ENCODE peak calls at places on chromosomes 7 and 10, in four cellular contexts. W is thoracic aorta, Q is heart left ventricle, F is mammary epithelial cell. L is an unnamed sample. For H3K27me3, the result is how much of the 10 kb centered on the place peaks cover.

GRCh38 chr10:101607124-101607523 is 19.0 kb downstream of the DPCD start:
- DNase-seq in F (no peak), W (no peak), Q (no peak), L (no peak)

GRCh38 chr10:72691470-72692056 is 380 bp upstream of the MCU start:
- DNase-seq in Q (no peak), F (no peak), W (no peak), L (no peak)

GRCh38 chr7:98284335-98285036 is 3.0 kb downstream of the BRI3 start:
- DNase-seq in W (peak), F (peak), Q (peak), L (no peak)

GRCh38 chr10:89283174-89283987 is 18.5 kb upstream of the IFIT2 start:
- DNase-seq in W (no peak), Q (no peak), F (no peak), L (peak)

GRCh38 chr7:136502162-136502561 is 366.3 kb upstream of the CHRM2 start:
- DNase-seq in Q (no peak), F (no peak), W (no peak), L (no peak)

GRCh38 chr10:11865561-11865960 is 42.4 kb downstream of the PROSER2 start:
- DNase-seq in Q (no peak), F (no peak), W (no peak), L (no peak)

GRCh38 chr10:69856601-69857166 is 55.0 kb downstream of the COL13A1 start:
- DNase-seq in Q (no peak), W (no peak), F (no peak), L (no peak)

GRCh38 chr10:71927159-71927558 is 37.0 kb upstream of the CHST3 start:
- DNase-seq in Q (no peak), W (no peak), F (no peak), L (no peak)

GRCh38 chr10:86757110-86757790 is 831 bp downstream of the BMPR1A start:
- DNase-seq in F (peak), W (no peak), Q (peak), L (no peak)

GRCh38 chr10:128173383-128173782 is 47.2 kb upstream of the MKI67 start:
- DNase-seq in W (no peak), Q (no peak), F (no peak), L (no peak)

GRCh38 chr7:141072548-141073172 is 1.2 kb upstream of the TMEM178B start:
- DNase-seq in Q (peak), W (no peak), F (peak), L (peak)

GRCh38 chr10:121709674-121710073 is 111.4 kb upstream of the FGFR2 start:
- DNase-seq in Q (no peak), F (no peak), W (no peak), L (no peak)

GRCh38 chr10:25393621-25394020 is 218.8 kb downstream of the GPR158 start:
- DNase-seq in W (no peak), F (no peak), Q (no peak), L (no peak)

GRCh38 chr7:158474488-158474887 is 113.1 kb downstream of the PTPRN2 start:
- DNase-seq in Q (no peak), F (no peak), W (no peak), L (no peak)
- H3K27me3 ChIP-seq in Q (under half), F (under half), W (under half), L (under half)

GRCh38 chr10:14093735-14094484 is 236.8 kb downstream of the FRMD4A start:
- DNase-seq in W (no peak), F (no peak), Q (no peak), L (no peak)
- TF ChIP-seq CTCF in W (peak), F (peak), Q (peak), L (peak)

GRCh38 chr7:154871928-154872750 is 130.8 kb downstream of the PAXIP1 start:
- DNase-seq in Q (no peak), F (no peak), W (no peak), L (no peak)

GRCh38 chr7:154871483-154871882 is 131.4 kb downstream of the PAXIP1 start:
- DNase-seq in F (no peak), W (no peak), Q (no peak), L (no peak)

GRCh38 chr7:154874409-154875113 is 128.4 kb downstream of the PAXIP1 start:
- DNase-seq in Q (no peak), W (no peak), F (no peak), L (no peak)

GRCh38 chr7:154873722-154874121 is 129.2 kb downstream of the PAXIP1 start:
- DNase-seq in F (no peak), W (no peak), Q (no peak), L (no peak)

GRCh38 chr7:154872811-154873570 is 129.9 kb downstream of the PAXIP1 start:
- DNase-seq in F (no peak), Q (no peak), W (no peak), L (no peak)
- H3K27me3 ChIP-seq in F (under half), Q (under half), W (under half), L (under half)

DNA sequence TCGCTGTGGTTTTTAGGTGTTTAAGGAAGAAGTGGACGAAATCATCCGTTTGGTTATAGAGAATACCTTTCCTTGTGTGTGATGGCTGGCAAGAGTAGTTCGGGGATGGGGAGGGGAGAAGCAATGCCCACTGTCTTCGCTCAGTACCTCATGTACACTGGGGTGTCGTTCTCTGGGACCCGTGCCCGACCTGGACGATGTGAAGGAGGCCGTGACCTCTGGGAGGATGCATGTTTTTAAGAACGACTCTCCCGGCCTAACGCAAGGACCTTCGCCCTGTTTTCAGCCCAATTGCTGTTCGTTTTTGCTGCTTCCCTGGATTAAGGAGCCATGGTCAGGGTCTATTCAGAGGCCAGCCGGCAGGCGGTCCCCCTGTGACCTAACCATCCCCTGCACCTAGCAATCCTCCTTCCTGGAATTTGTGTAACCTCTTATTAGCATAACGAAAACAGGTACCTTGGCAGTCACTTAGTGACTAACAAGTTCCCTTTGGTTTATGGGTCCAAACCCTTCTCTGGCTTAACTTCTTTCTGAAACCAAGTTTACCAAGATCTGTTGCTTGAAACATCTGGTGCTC is 1.3 kb downstream of the NFE2L3 start:
- DNase-seq in Q (no peak), F (no peak), W (no peak), L (no peak)
- TF ChIP-seq CTCF in Q (no peak), F (no peak), W (no peak), L (peak)

GRCh38 chr7:2522780-2523433 is 3.3 kb downstream of the LFNG start:
- DNase-seq in F (peak), Q (no peak), W (no peak), L (no peak)
- H3K27me3 ChIP-seq in F (under half), Q (under half), W (under half), L (under half)

GRCh38 chr10:77114181-77114821 is 523.3 kb downstream of the KCNMA1 start:
- DNase-seq in Q (no peak), F (no peak), W (no peak), L (no peak)
- TF ChIP-seq CTCF in Q (no peak), F (no peak), W (no peak), L (no peak)

DNA sequence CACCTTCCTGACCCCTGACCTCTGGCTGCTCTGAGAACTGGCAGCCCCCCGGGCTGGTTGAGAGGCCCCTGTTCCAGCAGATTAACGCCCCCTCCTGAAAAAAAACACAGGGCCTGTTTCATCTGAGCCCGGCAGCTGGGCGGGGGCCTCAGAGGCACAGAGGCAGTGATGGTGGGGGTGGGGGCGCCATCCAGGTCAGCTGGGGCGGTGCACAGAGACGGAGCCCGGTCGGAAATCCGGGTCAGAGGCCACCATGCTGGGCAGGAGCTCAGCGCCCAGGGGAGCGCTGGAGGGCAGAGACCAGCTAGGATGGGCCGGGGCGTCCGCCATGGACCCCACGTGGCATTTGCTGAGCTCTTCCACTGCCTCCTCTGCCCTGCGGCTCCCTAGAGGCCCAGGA is 68.0 kb downstream of the UNCX start:
- DNase-seq in F (no peak), Q (no peak), W (no peak), L (no peak)
- H3K27me3 ChIP-seq in F (under half), Q (under half), W (under half), L (half or more)

GRCh38 chr10:43899224-43899959 is 250.7 kb upstream of the ZNF32 start:
- DNase-seq in W (no peak), F (no peak), Q (no peak), L (no peak)

GRCh38 chr10:43903451-43903850 is 254.8 kb upstream of the ZNF32 start:
- DNase-seq in W (no peak), Q (no peak), F (no peak), L (no peak)

GRCh38 chr10:43902842-43903241 is 254.2 kb upstream of the ZNF32 start:
- DNase-seq in F (no peak), Q (no peak), W (no peak), L (no peak)

GRCh38 chr10:43901744-43902504 is 253.2 kb upstream of the ZNF32 start:
- DNase-seq in Q (no peak), W (no peak), F (no peak), L (no peak)

GRCh38 chr10:43901302-43901701 is 252.6 kb upstream of the ZNF32 start:
- DNase-seq in F (no peak), W (no peak), Q (no peak), L (no peak)
- TF ChIP-seq CTCF in F (no peak), W (peak), Q (no peak), L (no peak)

DNA sequence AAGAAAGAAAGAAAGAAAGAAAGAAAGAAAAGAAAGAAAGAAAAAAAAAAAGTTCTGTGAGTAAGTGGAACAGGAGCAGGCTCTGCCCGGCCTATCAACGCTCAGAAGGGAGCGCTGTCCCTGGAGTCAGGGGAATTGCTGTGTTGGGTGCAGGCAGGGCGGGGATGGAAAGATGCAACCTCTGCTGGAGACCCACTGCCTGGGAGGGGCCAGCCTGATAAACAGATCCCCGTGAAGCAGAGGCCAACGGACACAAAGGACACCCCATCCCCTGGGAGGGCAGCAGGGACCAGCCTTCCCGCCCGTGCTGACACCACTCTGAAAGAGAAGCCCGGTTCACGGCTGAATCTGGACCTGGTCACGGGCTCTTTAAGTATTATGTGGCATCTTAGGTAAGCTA is 54.5 kb downstream of the TCERG1L start:
- DNase-seq in W (no peak), F (no peak), Q (no peak), L (no peak)
- H3K27me3 ChIP-seq in W (under half), F (under half), Q (under half), L (under half)

L was measured in kidney epithelial cell.